ENCODE peak calls at places on chromosomes 1 and 21, in four cellular contexts. T is ovary, Z is psoas muscle, B is cardiac muscle cell. G is an unnamed sample.

GRCh38 chr1:242129103-242129502 is 130.2 kb upstream of the MAP1LC3C start:
- DNase-seq in B (no peak), T (no peak), Z (no peak), G (no peak)

GRCh38 chr1:21875621-21876063 is 61.5 kb downstream of the HSPG2 start:
- DNase-seq in T (no peak), Z (no peak), B (no peak), G (no peak)

GRCh38 chr1:228445867-228446584 is 29.4 kb upstream of the TRIM17 start:
- DNase-seq in Z (no peak), B (peak; percentile 82), T (no peak), G (peak; percentile 57)

GRCh38 chr1:64186138-64186897 is 17.1 kb upstream of the UBE2U start:
- DNase-seq in B (no peak), Z (no peak), T (no peak), G (peak; percentile 65)

GRCh38 chr1:39238476-39238875 is 34.0 kb downstream of the MACF1 start:
- DNase-seq in Z (no peak), B (peak; percentile 96), T (no peak), G (peak; percentile 96)

GRCh38 chr1:17920881-17921635 is 165.9 kb downstream of the ACTL8 start:
- DNase-seq in T (no peak), Z (no peak), B (no peak), G (no peak)

GRCh38 chr1:67632356-67632755 is 52.6 kb upstream of the GADD45A start:
- DNase-seq in Z (no peak), T (no peak), B (no peak), G (no peak)

GRCh38 chr1:211280910-211281309 is 21.7 kb downstream of the RCOR3 start:
- DNase-seq in B (no peak), Z (no peak), T (no peak), G (no peak)

GRCh38 chr21:16420086-16420724 is 690.4 kb downstream of the USP25 start:
- DNase-seq in T (peak; percentile 67), B (peak; percentile 89), Z (peak; percentile 40), G (peak; percentile 77)

GRCh38 chr1:26378088-26378878 is 5.7 kb upstream of the ZNF683 start:
- DNase-seq in T (no peak), B (peak; percentile 98), Z (no peak), G (peak; percentile 99)

GRCh38 chr1:169295425-169295824 is 72.2 kb downstream of the NME7 start:
- DNase-seq in B (no peak), T (no peak), Z (no peak), G (no peak)

GRCh38 chr1:56627636-56628039 is 17.5 kb upstream of the PRKAA2 start:
- DNase-seq in Z (no peak), B (no peak), T (no peak), G (no peak)

GRCh38 chr1:202081992-202082391 is 40.7 kb upstream of the GPR37L1 start:
- DNase-seq in B (no peak), T (no peak), Z (no peak), G (no peak)

GRCh38 chr1:30378991-30379581 is 344.3 kb downstream of the MATN1 start:
- DNase-seq in B (peak; percentile 96), Z (no peak), T (peak; percentile 81), G (peak; percentile 32)

GRCh38 chr1:185556551-185556950 is 177.6 kb upstream of the HMCN1 start:
- DNase-seq in Z (no peak), B (no peak), T (no peak), G (peak; percentile 33)

GRCh38 chr1:44131411-44131810 is 10.0 kb downstream of the KLF18 start:
- DNase-seq in B (no peak), Z (no peak), T (no peak), G (no peak)

GRCh38 chr1:90474158-90474557 is 242.9 kb downstream of the BARHL2 start:
- DNase-seq in Z (no peak), T (no peak), B (no peak), G (no peak)

GRCh38 chr1:90474731-90475130 is 242.4 kb downstream of the BARHL2 start:
- DNase-seq in T (no peak), Z (no peak), B (no peak), G (no peak)

GRCh38 chr1:90476994-90477393 is 240.1 kb downstream of the BARHL2 start:
- DNase-seq in T (no peak), B (no peak), Z (no peak), G (no peak)

GRCh38 chr1:90476411-90476810 is 240.7 kb downstream of the BARHL2 start:
- DNase-seq in B (no peak), Z (no peak), T (no peak), G (no peak)

GRCh38 chr1:90475623-90476022 is 241.5 kb downstream of the BARHL2 start:
- DNase-seq in Z (no peak), B (peak; percentile 0), T (no peak), G (peak; percentile 6)
- TF ChIP-seq CTCF in Z (no peak), B (no peak), T (no peak), G (peak; percentile 37)

GRCh38 chr1:1426961-1427934 is 6.2 kb upstream of the ANKRD65 start:
- DNase-seq in T (peak; percentile 20), Z (no peak), B (no peak), G (no peak)
- H3K4me3 ChIP-seq in T (peak overlapping the region; percentile 34), Z (peak overlapping the region; percentile 52), B (peak overlapping the region; percentile 56), G (peak overlapping the region; percentile 54)

GRCh38 chr21:31351973-31352372 is 7.9 kb upstream of the TIAM1 start:
- DNase-seq in Z (no peak), T (no peak), B (no peak), G (no peak)

GRCh38 chr21:31352841-31353240 is 8.8 kb upstream of the TIAM1 start:
- DNase-seq in Z (no peak), T (no peak), B (no peak), G (no peak)

GRCh38 chr21:31354122-31354521 is 10.1 kb upstream of the TIAM1 start:
- DNase-seq in T (no peak), B (no peak), Z (no peak), G (no peak)

GRCh38 chr21:31349208-31349607 is 5.1 kb upstream of the TIAM1 start:
- DNase-seq in Z (no peak), T (no peak), B (no peak), G (no peak)

GRCh38 chr21:31351438-31351837 is 7.4 kb upstream of the TIAM1 start:
- DNase-seq in Z (no peak), B (peak; percentile 61), T (no peak), G (peak; percentile 28)
- TF ChIP-seq CTCF in Z (no peak), B (no peak), T (no peak), G (no peak)

GRCh38 chr21:44286086-44286715 is 525 bp downstream of the AIRE start:
- DNase-seq in T (no peak), Z (no peak), B (no peak), G (no peak)
- H3K4me3 ChIP-seq in T (no peak overlapping the region), Z (peak overlapping the region; percentile 33), B (no peak overlapping the region), G (no peak overlapping the region)

GRCh38 chr1:47389735-47390134 is 26.4 kb upstream of the FOXE3 start:
- DNase-seq in T (no peak), B (no peak), Z (no peak), G (no peak)

GRCh38 chr1:47387921-47388509 is 28.1 kb upstream of the FOXE3 start:
- DNase-seq in T (no peak), Z (no peak), B (no peak), G (peak; percentile 35)

GRCh38 chr1:47388548-47389238 is 27.4 kb upstream of the FOXE3 start:
- DNase-seq in Z (peak; percentile 37), B (peak; percentile 72), T (no peak), G (peak; percentile 72)

GRCh38 chr1:47393141-47393540 is 22.9 kb upstream of the FOXE3 start:
- DNase-seq in Z (no peak), B (no peak), T (no peak), G (no peak)

GRCh38 chr1:47390843-47391242 is 25.2 kb upstream of the FOXE3 start:
- DNase-seq in Z (no peak), T (no peak), B (no peak), G (no peak)
- TF ChIP-seq CTCF in Z (no peak), T (no peak), B (no peak), G (no peak)

GRCh38 chr1:6448749-6449631 is 17.0 kb downstream of the TNFRSF25 start:
- DNase-seq in Z (no peak), T (no peak), B (peak; percentile 35), G (no peak)

GRCh38 chr1:6450005-6450450 is 15.9 kb downstream of the TNFRSF25 start:
- DNase-seq in B (no peak), T (no peak), Z (no peak), G (no peak)

GRCh38 chr1:6446665-6447015 is 19.3 kb downstream of the TNFRSF25 start:
- DNase-seq in T (no peak), Z (no peak), B (no peak), G (no peak)

GRCh38 chr1:6447016-6447817 is 18.8 kb downstream of the TNFRSF25 start:
- DNase-seq in Z (no peak), T (no peak), B (no peak), G (no peak)

GRCh38 chr1:6447818-6448748 is 17.9 kb downstream of the TNFRSF25 start:
- DNase-seq in B (no peak), T (no peak), Z (no peak), G (no peak)
- H3K4me3 ChIP-seq in B (peak overlapping the region; percentile 22), T (no peak overlapping the region), Z (no peak overlapping the region), G (no peak overlapping the region)

G was measured in fibroblast of the aortic adventitia.